ENCODE peak calls at places on chromosome 11, in six cellular contexts. U is SK-N-SH, C is K562, T is H1, W is HepG2, O is GM12878. N is an unnamed sample.

GRCh38 chr11:3231550-3231850 is 717 bp downstream of the MRGPRE start:
- DNase-seq in U (no peak), C (no peak), T (no peak), W (no peak), O (no peak), N (no peak)

GRCh38 chr11:85406316-85406715 is 220.8 kb downstream of the DLG2 start:
- DNase-seq in U (no peak), C (no peak), T (no peak), W (no peak), O (no peak), N (no peak)

GRCh38 chr11:107859459-107860239 is 1.1 kb upstream of the SLC35F2 start:
- DNase-seq in U (peak), C (peak), T (peak), W (no peak), O (peak), N (peak)

GRCh38 chr11:126601136-126601535 is 245.7 kb downstream of the ST3GAL4 start:
- DNase-seq in U (no peak), C (no peak), T (no peak), W (no peak), O (no peak), N (no peak)

GRCh38 chr11:94731921-94732601 is 36.1 kb upstream of the AMOTL1 start:
- DNase-seq in U (peak), C (peak), T (no peak), W (no peak), O (no peak), N (no peak)

GRCh38 chr11:106461839-106462545 is 384.5 kb downstream of the AASDHPPT start:
- DNase-seq in U (no peak), C (no peak), T (no peak), W (peak), O (no peak), N (no peak)

GRCh38 chr11:57425565-57426438 is 1.1 kb downstream of the SLC43A3 start:
- DNase-seq in U (no peak), C (no peak), T (no peak), W (no peak), O (no peak), N (peak)

GRCh38 chr11:68081691-68082090 is 39.5 kb downstream of the CHKA start:
- DNase-seq in U (no peak), C (no peak), T (no peak), W (no peak), O (no peak), N (no peak)

GRCh38 chr11:55854704-55855103 is 16.2 kb downstream of the OR5D16 start:
- DNase-seq in U (no peak), C (no peak), T (no peak), W (no peak), O (no peak), N (no peak)

GRCh38 chr11:75667831-75668507 is 869 bp downstream of the MAP6 start:
- DNase-seq in U (peak), C (no peak), T (peak), W (no peak), O (no peak), N (peak)

GRCh38 chr11:96188625-96189006 is 154.4 kb downstream of the MAML2 start:
- DNase-seq in U (no peak), C (peak), T (no peak), W (peak), O (peak), N (peak)

GRCh38 chr11:77027275-77027674 is 6.9 kb upstream of the B3GNT6 start:
- DNase-seq in U (no peak), C (no peak), T (no peak), W (no peak), O (no peak), N (no peak)

GRCh38 chr11:103898577-103899336 is 137.7 kb upstream of the DDI1 start:
- DNase-seq in U (no peak), C (no peak), T (no peak), W (no peak), O (peak), N (no peak)

GRCh38 chr11:102268083-102268984 is 49.0 kb upstream of the BIRC3 start:
- DNase-seq in U (peak), C (peak), T (peak), W (peak), O (peak), N (no peak)
- TF ChIP-seq GABPA in U (no peak), C (peak), T (no peak), W (peak), O (no peak), N (no peak)

DNA sequence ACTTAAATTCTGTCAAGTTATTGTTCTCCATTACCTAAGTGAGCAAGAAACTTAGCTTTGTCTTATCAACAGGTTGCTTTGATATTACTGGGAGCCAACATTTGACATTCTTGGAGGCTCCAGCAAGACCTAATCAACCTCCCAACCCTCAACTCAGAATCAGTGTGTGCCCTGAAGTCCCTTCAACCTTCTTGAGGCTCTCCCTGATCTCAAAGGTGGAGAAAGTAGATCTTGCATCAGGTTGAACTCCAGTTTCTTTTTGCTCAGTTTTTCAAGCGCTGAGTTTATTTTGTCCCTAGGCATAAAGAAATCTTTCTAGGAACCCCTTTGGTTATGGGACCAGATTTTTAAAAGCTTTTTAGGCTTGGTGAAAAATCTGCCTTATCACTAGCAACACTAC is 1.4 kb downstream of the FAM111A start:
- DNase-seq in U (no peak), C (no peak), T (no peak), W (no peak), O (no peak), N (no peak)
- H3K4me3 ChIP-seq in U (no peak), C (peak), T (peak), W (no peak), O (peak), N (peak)

GRCh38 chr11:128948583-128948982 is 5.9 kb upstream of the TP53AIP1 start:
- DNase-seq in U (no peak), C (no peak), T (no peak), W (no peak), O (no peak), N (no peak)
- TF ChIP-seq GABPA in U (no peak), C (no peak), T (no peak), W (no peak), O (no peak), N (no peak)

GRCh38 chr11:60906132-60906972 is at the start of gene PRPF19:
- DNase-seq in U (peak), C (peak), T (peak), W (peak), O (peak), N (peak)

GRCh38 chr11:60905551-60906113 is 753 bp downstream of the PRPF19 start:
- DNase-seq in U (peak), C (peak), T (no peak), W (peak), O (no peak), N (no peak)

GRCh38 chr11:60908803-60909202 is 2.4 kb upstream of the PRPF19 start:
- DNase-seq in U (no peak), C (no peak), T (no peak), W (no peak), O (no peak), N (no peak)

GRCh38 chr11:60902625-60903024 is 3.8 kb downstream of the PRPF19 start:
- DNase-seq in U (no peak), C (no peak), T (no peak), W (no peak), O (no peak), N (no peak)

GRCh38 chr11:60905047-60905446 is 1.3 kb downstream of the PRPF19 start:
- DNase-seq in U (peak), C (no peak), T (no peak), W (no peak), O (no peak), N (no peak)
- H3K4me3 ChIP-seq in U (peak), C (peak), T (peak), W (peak), O (peak), N (peak)

GRCh38 chr11:72223615-72224586 is 666 bp upstream of the INPPL1 start:
- DNase-seq in U (peak), C (peak), T (peak), W (no peak), O (no peak), N (peak)
- TF ChIP-seq GABPA in U (no peak), C (no peak), T (no peak), W (no peak), O (no peak), N (no peak)

DNA sequence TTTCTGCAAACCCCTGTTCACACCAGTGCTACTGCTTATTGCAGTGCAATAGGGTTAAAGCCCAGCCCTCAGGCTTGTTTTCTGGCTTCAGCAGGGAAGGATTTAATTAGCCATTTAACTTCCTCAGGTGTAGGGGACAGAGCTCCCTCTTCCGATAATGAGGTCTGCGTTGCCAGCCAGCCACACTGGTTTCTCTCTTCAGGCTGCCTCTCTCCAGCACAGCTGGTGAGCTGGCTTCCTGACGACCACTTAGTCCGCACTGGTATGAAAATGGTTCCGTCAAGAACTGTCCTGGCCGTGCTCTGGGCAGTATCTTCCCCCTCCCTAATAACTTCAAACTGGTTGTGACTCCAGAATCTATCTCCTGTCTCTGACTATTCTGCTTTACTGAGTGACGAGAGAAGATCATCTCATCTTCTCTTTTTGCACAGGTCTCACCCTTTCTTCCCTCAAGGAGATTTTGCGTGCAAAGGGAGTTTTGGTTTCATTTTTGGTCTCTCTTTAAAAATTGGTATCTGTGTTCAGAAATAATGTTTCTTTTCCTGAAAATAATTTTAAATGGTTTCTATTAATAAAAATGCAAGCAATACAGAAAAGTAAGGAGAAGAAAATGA is 49.2 kb downstream of the CNTN5 start:
- DNase-seq in U (no peak), C (no peak), T (peak), W (peak), O (peak), N (no peak)
- H3K4me3 ChIP-seq in U (peak), C (no peak), T (no peak), W (peak), O (peak), N (peak)

DNA sequence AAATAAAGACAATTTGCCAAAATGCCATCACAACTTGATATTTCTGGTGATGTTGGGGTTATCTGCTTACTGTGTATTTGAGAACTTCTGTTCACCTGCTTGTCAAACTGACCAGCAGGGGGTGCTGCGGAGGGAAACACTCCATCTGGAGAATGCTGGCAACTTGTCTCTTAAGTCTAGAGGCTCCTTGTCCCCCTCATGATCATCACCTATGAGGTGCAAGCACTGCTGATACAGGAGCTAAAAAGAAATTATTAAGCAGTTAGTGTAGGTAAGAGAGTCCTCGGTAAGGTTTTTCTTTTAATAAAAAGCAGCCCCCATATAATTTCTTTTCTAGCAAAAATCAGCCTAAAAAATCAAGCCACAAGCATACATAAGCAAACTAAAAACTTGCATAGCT is 32.7 kb upstream of the GLYATL1B start:
- DNase-seq in U (peak), C (peak), T (peak), W (peak), O (no peak), N (peak)
- TF ChIP-seq GABPA in U (no peak), C (no peak), T (no peak), W (no peak), O (no peak), N (no peak)

N was measured in HL-60.